ENCODE peak calls at places on chromosomes 6 and 20, in six cellular contexts. O is neural progenitor cell, C is fibroblast of pulmonary artery, M is heart left ventricle, F is cardiac fibroblast, S is GM20000. D is an unnamed sample.

GRCh38 chr6:29705389-29706231 is 17.6 kb upstream of the HLA-F start:
- DNase-seq in C (peak), S (no peak), M (no peak), F (peak), O (peak), D (no peak)

GRCh38 chr6:1346101-1346500 is 34.2 kb downstream of the FOXQ1 start:
- DNase-seq in O (no peak), C (no peak), S (no peak), M (no peak), F (no peak), D (no peak)

GRCh38 chr6:112153926-112154621 is 66.7 kb downstream of the FAM229B start:
- DNase-seq in F (no peak), S (no peak), C (peak), O (no peak), M (no peak), D (no peak)

GRCh38 chr6:52013035-52013434 is 74.4 kb downstream of the PKHD1 start:
- DNase-seq in F (no peak), O (no peak), C (no peak), S (no peak), M (no peak), D (no peak)

GRCh38 chr20:19317240-19318069 is 105.0 kb downstream of the SLC24A3 start:
- DNase-seq in M (no peak), S (peak), F (no peak), C (no peak), O (peak), D (no peak)

GRCh38 chr20:48064929-48065328 is 279.6 kb upstream of the SULF2 start:
- DNase-seq in M (no peak), C (peak), F (peak), O (no peak), S (no peak), D (no peak)

GRCh38 chr6:14246876-14247275 is 129.3 kb downstream of the CD83 start:
- DNase-seq in M (no peak), O (no peak), F (no peak), S (no peak), C (no peak), D (no peak)

GRCh38 chr6:89819336-89820130 is at the start of gene MDN1:
- DNase-seq in O (peak), S (peak), M (peak), F (peak), C (peak), D (peak)

GRCh38 chr20:12012241-12013222 is 94.8 kb downstream of the BTBD3 start:
- DNase-seq in S (peak), M (peak), C (peak), F (peak), O (peak), D (no peak)

GRCh38 chr20:38196016-38196415 is 30.9 kb upstream of the TGM2 start:
- DNase-seq in S (no peak), C (no peak), F (no peak), M (no peak), O (no peak), D (no peak)

GRCh38 chr20:32497589-32498224 is 87.4 kb downstream of the NOL4L start:
- DNase-seq in F (peak), O (no peak), M (no peak), C (no peak), S (no peak), D (no peak)

GRCh38 chr6:138431276-138432062 is 27.4 kb downstream of the HEBP2 start:
- DNase-seq in S (no peak), M (no peak), F (no peak), C (no peak), O (no peak), D (no peak)

GRCh38 chr6:152295346-152295745 is 341.8 kb downstream of the SYNE1 start:
- DNase-seq in F (peak), M (no peak), C (peak), O (no peak), S (no peak), D (no peak)

GRCh38 chr6:57262901-57263694 is 41.0 kb upstream of the RAB23 start:
- DNase-seq in M (no peak), O (no peak), C (peak), F (peak), S (no peak), D (no peak)

GRCh38 chr6:1325471-1326309 is 13.8 kb downstream of the FOXQ1 start:
- DNase-seq in O (no peak), C (peak), M (no peak), F (peak), S (no peak), D (no peak)

GRCh38 chr6:100905067-100905466 is 23.9 kb upstream of the ASCC3 start:
- DNase-seq in C (no peak), F (no peak), O (no peak), S (no peak), M (no peak), D (no peak)

GRCh38 chr6:66896415-66896814 is 1189.4 kb upstream of the EYS start:
- DNase-seq in F (no peak), M (no peak), S (no peak), C (peak), O (no peak), D (no peak)

GRCh38 chr6:129211626-129212025 is 328.7 kb downstream of the LAMA2 start:
- DNase-seq in O (peak), M (no peak), C (no peak), F (no peak), S (no peak), D (no peak)

GRCh38 chr6:5992551-5993225 is 14.0 kb downstream of the NRN1 start:
- DNase-seq in C (no peak), M (no peak), S (no peak), O (peak), F (no peak), D (no peak)

GRCh38 chr6:133837801-133838349 is 51.0 kb upstream of the TCF21 start:
- DNase-seq in M (no peak), S (peak), C (peak), F (peak), O (peak), D (peak)

GRCh38 chr6:119032428-119032827 is 46.0 kb downstream of the FAM184A start:
- DNase-seq in M (no peak), F (no peak), S (no peak), C (no peak), O (no peak), D (no peak)

GRCh38 chr20:35796556-35796955 is 24.7 kb downstream of the PHF20 start:
- DNase-seq in M (no peak), C (peak), F (peak), S (no peak), O (no peak), D (no peak)

GRCh38 chr20:57671662-57672061 is 38.2 kb downstream of the PMEPA1 start:
- DNase-seq in M (no peak), F (no peak), S (no peak), C (peak), O (no peak), D (no peak)

GRCh38 chr6:71420693-71421328 is 132.2 kb downstream of the OGFRL1 start:
- DNase-seq in S (peak), M (peak), F (peak), C (peak), O (peak), D (peak)

GRCh38 chr6:138682722-138683521 is 90.6 kb upstream of the CCDC28A start:
- DNase-seq in F (peak), C (peak), S (no peak), O (no peak), M (peak), D (no peak)

GRCh38 chr20:54474866-54475265 is 527 bp upstream of the DOK5 start:
- DNase-seq in M (no peak), C (no peak), S (no peak), F (no peak), O (peak), D (no peak)

GRCh38 chr20:19688031-19688806 is 69.8 kb upstream of the RIN2 start:
- DNase-seq in O (peak), C (peak), S (no peak), M (peak), F (peak), D (no peak)

GRCh38 chr6:133474516-133474915 is 233.4 kb downstream of the EYA4 start:
- DNase-seq in F (no peak), S (no peak), O (no peak), C (no peak), M (no peak), D (no peak)

GRCh38 chr6:28943223-28943556 is 19.4 kb upstream of the TRIM27 start:
- DNase-seq in M (no peak), C (no peak), O (peak), S (no peak), F (no peak), D (no peak)

GRCh38 chr6:65706436-65706835 is 590 bp downstream of the EYS start:
- DNase-seq in S (no peak), C (no peak), O (no peak), F (no peak), M (no peak), D (no peak)

GRCh38 chr6:6834356-6835342 is 246.1 kb downstream of the LY86 start:
- DNase-seq in C (no peak), M (no peak), O (no peak), F (no peak), S (no peak), D (no peak)

GRCh38 chr6:105121981-105122380 is 57.8 kb downstream of the POPDC3 start:
- DNase-seq in S (no peak), F (no peak), C (no peak), O (no peak), M (no peak), D (no peak)

GRCh38 chr6:140627002-140627401 is 1252.6 kb upstream of the CITED2 start:
- DNase-seq in M (no peak), S (no peak), C (no peak), F (no peak), O (no peak), D (no peak)

GRCh38 chr20:63345328-63346100 is 15.6 kb downstream of the CHRNA4 start:
- DNase-seq in O (no peak), S (no peak), C (no peak), F (peak), M (peak), D (no peak)

GRCh38 chr6:4017058-4017457 is 61.9 kb downstream of the FAM217A start:
- DNase-seq in S (no peak), F (no peak), O (no peak), M (no peak), C (no peak), D (no peak)

GRCh38 chr6:157528931-157529653 is 148.1 kb downstream of the ZDHHC14 start:
- DNase-seq in C (peak), S (no peak), M (no peak), F (peak), O (no peak), D (no peak)

GRCh38 chr6:11069760-11070159 is 23.9 kb upstream of the SMIM13 start:
- DNase-seq in F (no peak), M (no peak), O (no peak), S (no peak), C (no peak), D (no peak)
- TF ChIP-seq CTCF in F (no peak), M (no peak), O (no peak), S (no peak), C (no peak), D (no peak)

GRCh38 chr20:40741507-40742106 is 52.6 kb upstream of the MAFB start:
- DNase-seq in O (peak), C (peak), F (peak), M (peak), S (peak), D (no peak)
- TF ChIP-seq CTCF in O (peak), C (peak), F (peak), M (peak), S (peak), D (no peak)

DNA sequence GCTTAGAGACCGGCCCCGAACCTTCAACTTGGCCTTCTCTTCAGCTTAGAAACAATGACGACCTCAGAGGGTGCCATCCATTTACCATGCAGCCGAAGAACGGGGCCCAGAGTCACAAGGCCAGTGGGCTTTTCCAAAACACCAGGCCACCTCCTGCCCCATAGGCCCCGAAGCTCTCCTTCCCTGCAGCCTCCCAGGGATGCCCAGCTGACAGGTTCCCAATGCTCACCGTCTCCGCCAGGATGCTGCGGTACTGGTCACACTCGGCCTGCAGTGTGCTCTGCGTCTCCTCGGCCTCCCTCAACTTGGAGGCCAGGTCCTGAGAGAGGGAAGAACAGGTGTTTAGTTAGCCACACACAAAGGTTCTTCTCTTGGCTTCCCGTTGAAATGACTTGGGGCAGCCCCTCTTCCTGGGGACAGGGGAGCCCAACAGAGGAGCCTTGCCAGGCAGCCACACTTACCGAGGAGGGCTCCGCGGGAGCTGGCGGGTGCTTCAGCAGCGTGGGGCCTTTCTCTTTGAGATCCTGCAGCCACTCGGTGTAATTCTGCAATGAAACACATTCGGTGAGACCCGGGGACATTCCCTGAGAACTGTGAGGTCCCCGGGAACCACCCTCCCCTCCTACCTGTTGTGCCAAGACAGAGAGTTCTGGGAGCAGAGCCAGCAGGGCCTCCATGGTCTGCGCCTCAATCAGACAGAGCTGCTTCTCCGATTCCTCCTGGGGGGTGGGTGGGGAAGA is 51.5 kb downstream of the DSTN start:
- DNase-seq in C (no peak), M (no peak), F (no peak), O (no peak), S (no peak), D (no peak)
- TF ChIP-seq CTCF in C (no peak), M (no peak), F (no peak), O (no peak), S (no peak), D (no peak)

GRCh38 chr20:7935027-7935551 is 5.2 kb downstream of the HAO1 start:
- DNase-seq in M (no peak), F (no peak), O (no peak), C (no peak), S (peak), D (no peak)

GRCh38 chr20:7939663-7940062 is 595 bp downstream of the HAO1 start:
- DNase-seq in C (no peak), F (no peak), S (no peak), O (no peak), M (no peak), D (no peak)

GRCh38 chr20:7937328-7937727 is 2.9 kb downstream of the HAO1 start:
- DNase-seq in O (no peak), M (no peak), F (no peak), C (no peak), S (no peak), D (no peak)

GRCh38 chr20:7938058-7938457 is 2.2 kb downstream of the HAO1 start:
- DNase-seq in M (no peak), F (no peak), O (no peak), C (no peak), S (no peak), D (no peak)

GRCh38 chr20:7936735-7937078 is 3.6 kb downstream of the HAO1 start:
- DNase-seq in F (no peak), C (no peak), O (no peak), S (no peak), M (no peak), D (no peak)
- TF ChIP-seq CTCF in F (no peak), C (no peak), O (no peak), S (no peak), M (no peak), D (no peak)

DNA sequence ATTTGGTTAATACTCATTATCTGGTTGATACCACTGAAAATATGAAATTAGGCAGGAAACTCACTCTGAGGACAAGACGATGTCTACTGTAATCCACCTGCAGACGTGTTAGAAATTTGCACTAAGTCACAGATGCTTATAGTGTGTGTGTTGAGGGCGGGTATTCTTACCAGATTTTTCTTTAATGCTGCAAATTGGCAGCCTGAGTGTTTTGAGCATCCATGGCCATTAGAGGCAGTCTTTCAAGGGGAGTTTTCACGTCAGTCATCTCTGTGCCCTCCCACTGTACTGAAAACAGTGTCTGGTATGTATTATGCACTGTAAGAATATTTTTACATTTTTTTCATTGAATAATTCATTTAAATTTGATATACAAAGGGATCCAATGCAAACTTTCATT is 266.5 kb upstream of the QKI start:
- DNase-seq in M (no peak), C (peak), F (peak), S (no peak), O (no peak), D (no peak)
- TF ChIP-seq CTCF in M (no peak), C (peak), F (no peak), S (no peak), O (peak), D (no peak)